ENCODE peak calls at places on chromosomes 12 and 14, in six cellular contexts. Z is breast epithelium, Y is AG10803, Q is mucosa of descending colon, D is choroid plexus epithelial cell, V is retinal pigment epithelial cell. X is an unnamed sample.

GRCh38 chr12:12986775-12987332 is 13.2 kb downstream of the HEBP1 start:
- DNase-seq in Z (no peak), Y (no peak), Q (no peak), D (no peak), V (no peak), X (no peak)

GRCh38 chr12:54384591-54385041 is at the start of gene ZNF385A:
- DNase-seq in Z (no peak), Y (no peak), Q (no peak), D (no peak), V (no peak), X (no peak)

GRCh38 chr14:100783630-100784321 is 42.1 kb upstream of the MEG3 start:
- DNase-seq in Z (no peak), Y (no peak), Q (no peak), D (no peak), V (no peak), X (no peak)

GRCh38 chr12:87967871-87968270 is 61.3 kb downstream of the C12orf50 start:
- DNase-seq in Z (no peak), Y (no peak), Q (no peak), D (peak), V (peak), X (no peak)

GRCh38 chr12:23140710-23141109 is 515.7 kb downstream of the ETNK1 start:
- DNase-seq in Z (no peak), Y (no peak), Q (no peak), D (peak), V (peak), X (peak)

GRCh38 chr12:90010089-90010488 is 301.5 kb upstream of the ATP2B1 start:
- DNase-seq in Z (no peak), Y (no peak), Q (no peak), D (peak), V (no peak), X (peak)

GRCh38 chr14:98932436-98933325 is 339.3 kb downstream of the BCL11B start:
- DNase-seq in Z (no peak), Y (no peak), Q (no peak), D (no peak), V (no peak), X (no peak)

GRCh38 chr12:89252284-89252683 is 100.0 kb downstream of the DUSP6 start:
- DNase-seq in Z (no peak), Y (peak), Q (no peak), D (peak), V (no peak), X (peak)

GRCh38 chr14:100677925-100678765 is 48.5 kb upstream of the DLK1 start:
- DNase-seq in Z (no peak), Y (peak), Q (peak), D (peak), V (no peak), X (peak)

GRCh38 chr12:12936983-12937491 is 14.9 kb downstream of the GPRC5D start:
- DNase-seq in Z (no peak), Y (no peak), Q (no peak), D (no peak), V (no peak), X (no peak)

GRCh38 chr12:50901685-50902113 is 50.6 kb upstream of the HIGD1C start:
- DNase-seq in Z (no peak), Y (no peak), Q (no peak), D (no peak), V (no peak), X (no peak)

GRCh38 chr12:9948606-9949286 is 16.6 kb upstream of the CLEC2A start:
- DNase-seq in Z (no peak), Y (no peak), Q (no peak), D (no peak), V (no peak), X (no peak)

GRCh38 chr12:22250762-22251161 is 83.7 kb downstream of the ST8SIA1 start:
- DNase-seq in Z (no peak), Y (no peak), Q (no peak), D (no peak), V (no peak), X (no peak)

GRCh38 chr12:63944586-63945228 is 100.2 kb downstream of the SRGAP1 start:
- DNase-seq in Z (no peak), Y (no peak), Q (no peak), D (no peak), V (no peak), X (no peak)

GRCh38 chr12:28938056-28938455 is 211.0 kb upstream of the FAR2 start:
- DNase-seq in Z (no peak), Y (no peak), Q (no peak), D (no peak), V (no peak), X (no peak)

GRCh38 chr14:64253672-64254071 is 40.5 kb downstream of the ESR2 start:
- DNase-seq in Z (no peak), Y (peak), Q (no peak), D (peak), V (no peak), X (peak)

GRCh38 chr12:121788176-121788818 is 5.2 kb downstream of the RHOF start:
- DNase-seq in Z (no peak), Y (no peak), Q (peak), D (no peak), V (no peak), X (no peak)

GRCh38 chr12:111773801-111774551 is 7.2 kb downstream of the ALDH2 start:
- DNase-seq in Z (peak), Y (peak), Q (peak), D (peak), V (peak), X (peak)

GRCh38 chr12:94271351-94271750 is 123.0 kb downstream of the PLXNC1 start:
- DNase-seq in Z (no peak), Y (no peak), Q (no peak), D (peak), V (no peak), X (no peak)

GRCh38 chr12:122094735-122095561 is 16.4 kb downstream of the MLXIP start:
- DNase-seq in Z (no peak), Y (no peak), Q (no peak), D (peak), V (no peak), X (peak)

GRCh38 chr14:20688167-20688839 is at the start of gene ANG:
- DNase-seq in Z (no peak), Y (no peak), Q (no peak), D (no peak), V (no peak), X (no peak)

GRCh38 chr14:95609398-95609990 is 74.6 kb downstream of the GLRX5 start:
- DNase-seq in Z (no peak), Y (peak), Q (no peak), D (peak), V (no peak), X (peak)

GRCh38 chr12:87848248-87848868 is 180.8 kb downstream of the C12orf50 start:
- DNase-seq in Z (no peak), Y (peak), Q (no peak), D (peak), V (peak), X (peak)

GRCh38 chr14:102545461-102546265 is 36.1 kb upstream of the ANKRD9 start:
- DNase-seq in Z (no peak), Y (peak), Q (no peak), D (peak), V (no peak), X (no peak)

GRCh38 chr14:102544745-102545460 is 35.3 kb upstream of the ANKRD9 start:
- DNase-seq in Z (no peak), Y (no peak), Q (peak), D (no peak), V (no peak), X (no peak)

GRCh38 chr14:102541771-102542170 is 32.2 kb upstream of the ANKRD9 start:
- DNase-seq in Z (no peak), Y (no peak), Q (no peak), D (no peak), V (no peak), X (no peak)

GRCh38 chr14:102547067-102547466 is 37.5 kb upstream of the ANKRD9 start:
- DNase-seq in Z (no peak), Y (no peak), Q (no peak), D (no peak), V (no peak), X (no peak)

GRCh38 chr14:102544034-102544744 is 34.6 kb upstream of the ANKRD9 start:
- DNase-seq in Z (no peak), Y (no peak), Q (no peak), D (no peak), V (no peak), X (no peak)
- H3K4me3 ChIP-seq in Z (peak), Y (no peak), Q (no peak), D (no peak), V (no peak), X (no peak)

DNA sequence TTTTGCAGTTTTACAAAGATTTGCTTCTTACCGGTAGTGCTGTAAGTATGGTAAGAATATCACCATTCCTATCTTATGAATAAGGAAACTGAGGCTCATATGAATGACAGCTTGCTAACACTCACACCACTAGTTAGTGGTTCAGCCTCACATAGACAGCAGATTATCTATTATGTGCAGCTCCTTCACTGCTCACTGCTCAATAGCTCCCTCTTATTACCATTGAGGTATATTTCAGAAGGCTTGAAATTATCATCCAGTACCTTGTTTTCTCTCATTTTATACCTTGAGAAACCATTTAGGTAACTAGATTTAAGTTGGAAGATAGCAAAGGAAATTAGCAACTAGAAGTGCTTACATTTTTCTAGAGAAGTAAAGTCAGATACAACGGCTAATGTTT is 15.5 kb downstream of the RIC8B start:
- DNase-seq in Z (no peak), Y (no peak), Q (no peak), D (no peak), V (no peak), X (no peak)
- TF ChIP-seq CTCF in Z (no peak), Y (no peak), Q (no peak), D (peak), V (peak), X (peak)

GRCh38 chr14:87052646-87053225 is 940.2 kb downstream of the GALC start:
- DNase-seq in Z (no peak), Y (no peak), Q (no peak), D (no peak), V (no peak), X (no peak)
- H3K4me3 ChIP-seq in Z (no peak), Y (no peak), Q (no peak), D (no peak), V (no peak), X (no peak)

GRCh38 chr12:52307836-52308806 is 13.1 kb downstream of the KRT83 start:
- DNase-seq in Z (peak), Y (peak), Q (no peak), D (peak), V (peak), X (peak)
- TF ChIP-seq CTCF in Z (peak), Y (peak), Q (no peak), D (no peak), V (peak), X (no peak)

DNA sequence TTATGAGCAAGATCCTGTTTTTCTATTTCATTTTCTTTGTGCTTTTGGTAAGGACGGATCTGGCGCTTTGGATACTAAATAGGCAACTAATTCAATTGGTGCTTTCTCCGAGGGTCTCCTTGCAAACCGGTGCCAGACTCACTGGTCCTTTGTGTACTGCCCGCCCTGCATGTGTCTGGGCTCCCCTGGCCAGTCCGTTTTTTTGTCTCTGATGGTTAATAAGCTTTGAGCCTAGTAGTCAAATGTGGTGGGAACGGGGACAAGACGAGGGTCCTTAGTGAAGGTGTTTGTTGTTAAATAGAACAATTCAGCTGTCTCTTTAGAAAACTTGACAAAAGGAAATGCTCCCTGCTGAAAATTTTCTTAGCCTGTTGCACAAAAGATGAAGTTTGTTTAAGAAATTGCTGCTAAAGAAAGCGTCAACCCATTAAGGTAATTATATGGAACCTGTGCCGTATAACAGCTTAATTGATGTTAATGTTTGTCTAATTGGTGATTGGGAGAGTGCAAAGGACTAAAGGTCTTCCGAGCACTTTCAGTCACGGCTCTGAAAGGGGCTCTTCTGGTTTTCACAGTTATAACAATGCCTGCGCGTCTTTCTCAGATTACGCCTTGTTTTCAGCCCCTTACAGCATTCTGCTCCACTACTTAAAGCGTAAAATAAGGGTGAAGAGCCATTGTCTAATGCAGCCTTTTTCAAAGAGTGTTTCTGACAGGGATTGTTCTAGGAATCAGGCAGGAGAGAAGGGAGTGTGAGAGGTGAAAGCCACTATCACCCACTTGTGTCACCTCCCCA is 537.4 kb downstream of the PRKD1 start:
- DNase-seq in Z (no peak), Y (no peak), Q (no peak), D (peak), V (no peak), X (no peak)
- H3K4me3 ChIP-seq in Z (no peak), Y (no peak), Q (no peak), D (peak), V (peak), X (peak)

GRCh38 chr12:92574046-92574783 is 128.6 kb upstream of the PLEKHG7 start:
- DNase-seq in Z (no peak), Y (peak), Q (no peak), D (peak), V (no peak), X (peak)
- TF ChIP-seq CTCF in Z (no peak), Y (peak), Q (no peak), D (peak), V (peak), X (peak)

X was measured in astrocyte of the spinal cord.